ENCODE peak calls at places on chromosomes 3 and 15, in eight cellular contexts. U is coronary artery, M is choroid plexus epithelial cell, W is NCI-H1694, Z is cardiac fibroblast, I is tibial nerve, C is ELF-1, D is bronchial epithelial cell. K is an unnamed sample.

GRCh38 chr15:33055962-33056361 is 138.6 kb downstream of the FMN1 start:
- DNase-seq in U (no peak), M (no peak), W (no peak), Z (no peak), I (no peak), C (no peak), D (no peak), K (no peak)

GRCh38 chr3:60650171-60650570 is 601.1 kb downstream of the FHIT start:
- DNase-seq in U (no peak), M (no peak), W (no peak), Z (no peak), I (no peak), C (no peak), D (no peak), K (no peak)

GRCh38 chr3:192449036-192449435 is 278.3 kb downstream of the FGF12 start:
- DNase-seq in U (no peak), M (peak; percentile 10), W (no peak), Z (no peak), I (no peak), C (no peak), D (peak; percentile 7), K (no peak)

GRCh38 chr15:65666257-65666656 is 44.5 kb downstream of the SLC24A1 start:
- DNase-seq in U (no peak), M (peak; percentile 77), W (no peak), Z (no peak), I (no peak), C (no peak), D (peak; percentile 60), K (no peak)

GRCh38 chr3:65672876-65673815 is 365.6 kb downstream of the MAGI1 start:
- DNase-seq in U (no peak), M (peak; percentile 75), W (no peak), Z (peak; percentile 60), I (peak; percentile 32), C (peak; percentile 32), D (peak; percentile 56), K (peak; percentile 6)

GRCh38 chr15:85792872-85793621 is 1.7 kb downstream of the KLHL25 start:
- DNase-seq in U (no peak), M (no peak), W (no peak), Z (no peak), I (no peak), C (no peak), D (no peak), K (no peak)

GRCh38 chr3:111769965-111770364 is 89.1 kb upstream of the PHLDB2 start:
- DNase-seq in U (no peak), M (no peak), W (no peak), Z (peak; percentile 33), I (no peak), C (no peak), D (no peak), K (no peak)

GRCh38 chr15:89599021-89599420 is 23.8 kb downstream of the TICRR start:
- DNase-seq in U (no peak), M (no peak), W (no peak), Z (peak; percentile 32), I (no peak), C (no peak), D (no peak), K (no peak)

GRCh38 chr3:46334911-46335478 is 18.9 kb upstream of the CCR2 start:
- DNase-seq in U (no peak), M (peak; percentile 73), W (no peak), Z (peak; percentile 41), I (no peak), C (no peak), D (peak; percentile 76), K (peak; percentile 19)

GRCh38 chr15:32670624-32671022 is 29.1 kb downstream of the SCG5 start:
- DNase-seq in U (no peak), M (no peak), W (no peak), Z (no peak), I (no peak), C (no peak), D (no peak), K (no peak)

GRCh38 chr3:181418249-181418648 is 293.5 kb upstream of the SOX2 start:
- DNase-seq in U (no peak), M (no peak), W (no peak), Z (no peak), I (no peak), C (no peak), D (no peak), K (no peak)

GRCh38 chr15:70245932-70246622 is 148.4 kb upstream of the TLE3 start:
- DNase-seq in U (no peak), M (peak; percentile 52), W (no peak), Z (peak; percentile 33), I (no peak), C (no peak), D (peak; percentile 63), K (no peak)

GRCh38 chr3:24305795-24306467 is 188.7 kb downstream of the THRB start:
- DNase-seq in U (no peak), M (peak; percentile 52), W (no peak), Z (peak; percentile 53), I (no peak), C (peak; percentile 30), D (no peak), K (peak; percentile 6)

GRCh38 chr3:102471001-102471400 is 36.2 kb downstream of the ZPLD1 start:
- DNase-seq in U (no peak), M (no peak), W (no peak), Z (no peak), I (no peak), C (peak; percentile 60), D (no peak), K (no peak)

GRCh38 chr15:47296911-47297310 is 420.4 kb upstream of the SEMA6D start:
- DNase-seq in U (no peak), M (no peak), W (no peak), Z (no peak), I (no peak), C (no peak), D (no peak), K (no peak)

GRCh38 chr3:141690366-141691072 is 47.6 kb upstream of the RNF7 start:
- DNase-seq in U (no peak), M (peak; percentile 45), W (no peak), Z (no peak), I (no peak), C (no peak), D (no peak), K (no peak)

GRCh38 chr15:83106994-83107840 is at the start of gene TM6SF1:
- DNase-seq in U (no peak), M (peak; percentile 18), W (no peak), Z (no peak), I (no peak), C (peak; percentile 15), D (no peak), K (no peak)

GRCh38 chr15:29674661-29675533 is 147.4 kb downstream of the TJP1 start:
- DNase-seq in U (no peak), M (no peak), W (no peak), Z (peak; percentile 70), I (no peak), C (peak; percentile 69), D (no peak), K (no peak)

GRCh38 chr3:126101521-126101982 is 17.6 kb upstream of the SLC41A3 start:
- DNase-seq in U (peak; percentile 74), M (no peak), W (no peak), Z (no peak), I (no peak), C (no peak), D (no peak), K (no peak)

GRCh38 chr15:40927497-40928346 is 1.4 kb upstream of the DLL4 start:
- DNase-seq in U (no peak), M (no peak), W (no peak), Z (no peak), I (no peak), C (no peak), D (no peak), K (no peak)

GRCh38 chr3:25420168-25420567 is 7.9 kb upstream of the RARB start:
- DNase-seq in U (no peak), M (no peak), W (no peak), Z (no peak), I (no peak), C (peak; percentile 76), D (no peak), K (no peak)

GRCh38 chr3:192907784-192908183 is 9.9 kb downstream of the MB21D2 start:
- DNase-seq in U (no peak), M (no peak), W (no peak), Z (no peak), I (no peak), C (peak; percentile 30), D (peak; percentile 85), K (no peak)

GRCh38 chr3:136381051-136381450 is 130.9 kb downstream of the PCCB start:
- DNase-seq in U (no peak), M (peak; percentile 27), W (no peak), Z (no peak), I (no peak), C (no peak), D (no peak), K (no peak)

GRCh38 chr3:33401781-33402180 is 38.4 kb downstream of the UBP1 start:
- DNase-seq in U (no peak), M (peak; percentile 84), W (no peak), Z (no peak), I (no peak), C (no peak), D (no peak), K (no peak)

GRCh38 chr3:107542665-107543064 is 19.9 kb downstream of the BBX start:
- DNase-seq in U (no peak), M (no peak), W (no peak), Z (no peak), I (no peak), C (no peak), D (no peak), K (no peak)

GRCh38 chr15:96184297-96184696 is 146.2 kb upstream of the NR2F2 start:
- DNase-seq in U (no peak), M (no peak), W (no peak), Z (no peak), I (no peak), C (no peak), D (no peak), K (no peak)

GRCh38 chr15:63530762-63531299 is 26.4 kb downstream of the USP3 start:
- DNase-seq in U (no peak), M (no peak), W (no peak), Z (no peak), I (no peak), C (no peak), D (no peak), K (no peak)